ENCODE peak calls at places on chromosomes 13 and 19, in seven cellular contexts. One of them, this sample, is unnamed.

GRCh38 chr13:44158741-44159632 is 214.6 kb upstream of the SERP2 start:
- DNase-seq in AG09319: no peak
- DNase-seq in DMS53: no peak
- DNase-seq in AML-193: no peak
- DNase-seq in heart left ventricle: no peak
- DNase-seq in HEK293T: no peak
- DNase-seq in foreskin melanocyte: no peak
- DNase-seq in this sample: no peak

GRCh38 chr19:48965806-48966540 is 864 bp downstream of the FTL start:
- DNase-seq in AG09319: no peak
- DNase-seq in DMS53: peak
- DNase-seq in AML-193: peak
- DNase-seq in heart left ventricle: peak
- DNase-seq in HEK293T: peak
- DNase-seq in foreskin melanocyte: peak
- DNase-seq in this sample: peak

GRCh38 chr13:101415358-101416174 is 742 bp downstream of the NALCN start:
- DNase-seq in AG09319: no peak
- DNase-seq in DMS53: no peak
- DNase-seq in AML-193: no peak
- DNase-seq in heart left ventricle: peak
- DNase-seq in HEK293T: no peak
- DNase-seq in foreskin melanocyte: no peak
- DNase-seq in this sample: no peak

GRCh38 chr19:9934132-9934950 is 2.0 kb downstream of the OLFM2 start:
- DNase-seq in AG09319: no peak
- DNase-seq in DMS53: peak
- DNase-seq in AML-193: peak
- DNase-seq in heart left ventricle: peak
- DNase-seq in HEK293T: peak
- DNase-seq in foreskin melanocyte: peak
- DNase-seq in this sample: peak

GRCh38 chr13:28678809-28679208 is 19.9 kb downstream of the POMP start:
- DNase-seq in AG09319: no peak
- DNase-seq in DMS53: peak
- DNase-seq in AML-193: peak
- DNase-seq in heart left ventricle: no peak
- DNase-seq in HEK293T: no peak
- DNase-seq in foreskin melanocyte: no peak
- DNase-seq in this sample: no peak

GRCh38 chr13:41891119-41891518 is 69.8 kb downstream of the VWA8 start:
- DNase-seq in AG09319: no peak
- DNase-seq in DMS53: no peak
- DNase-seq in AML-193: no peak
- DNase-seq in heart left ventricle: no peak
- DNase-seq in HEK293T: no peak
- DNase-seq in foreskin melanocyte: no peak
- DNase-seq in this sample: no peak

GRCh38 chr13:32894589-32895001 is 121.6 kb upstream of the KL start:
- DNase-seq in AG09319: peak
- DNase-seq in DMS53: no peak
- DNase-seq in AML-193: peak
- DNase-seq in heart left ventricle: no peak
- DNase-seq in HEK293T: no peak
- DNase-seq in foreskin melanocyte: no peak
- DNase-seq in this sample: no peak

GRCh38 chr13:37364024-37364423 is 234.5 kb downstream of the POSTN start:
- DNase-seq in AG09319: no peak
- DNase-seq in DMS53: no peak
- DNase-seq in AML-193: no peak
- DNase-seq in heart left ventricle: no peak
- DNase-seq in HEK293T: no peak
- DNase-seq in foreskin melanocyte: no peak
- DNase-seq in this sample: no peak

GRCh38 chr19:34254552-34255432 is at the start of gene GARRE1:
- DNase-seq in AG09319: no peak
- DNase-seq in DMS53: peak
- DNase-seq in AML-193: no peak
- DNase-seq in heart left ventricle: peak
- DNase-seq in HEK293T: peak
- DNase-seq in foreskin melanocyte: no peak
- DNase-seq in this sample: peak

GRCh38 chr19:4487572-4487971 is 15.5 kb downstream of the HDGFL2 start:
- DNase-seq in AG09319: no peak
- DNase-seq in DMS53: no peak
- DNase-seq in AML-193: no peak
- DNase-seq in heart left ventricle: no peak
- DNase-seq in HEK293T: no peak
- DNase-seq in foreskin melanocyte: no peak
- DNase-seq in this sample: no peak

GRCh38 chr13:100566543-100566942 is 22.0 kb downstream of the GGACT start:
- DNase-seq in AG09319: no peak
- DNase-seq in DMS53: no peak
- DNase-seq in AML-193: no peak
- DNase-seq in heart left ventricle: no peak
- DNase-seq in HEK293T: no peak
- DNase-seq in foreskin melanocyte: no peak
- DNase-seq in this sample: no peak

GRCh38 chr13:102355251-102355650 is 46.6 kb downstream of the FGF14 start:
- DNase-seq in AG09319: no peak
- DNase-seq in DMS53: no peak
- DNase-seq in AML-193: no peak
- DNase-seq in heart left ventricle: no peak
- DNase-seq in HEK293T: no peak
- DNase-seq in foreskin melanocyte: no peak
- DNase-seq in this sample: no peak

GRCh38 chr19:54172764-54173699 is at the start of gene TMC4:
- DNase-seq in AG09319: no peak
- DNase-seq in DMS53: peak
- DNase-seq in AML-193: no peak
- DNase-seq in heart left ventricle: no peak
- DNase-seq in HEK293T: no peak
- DNase-seq in foreskin melanocyte: no peak
- DNase-seq in this sample: no peak

GRCh38 chr13:44853641-44854040 is 135.6 kb downstream of the NUFIP1 start:
- DNase-seq in AG09319: no peak
- DNase-seq in DMS53: peak
- DNase-seq in AML-193: no peak
- DNase-seq in heart left ventricle: no peak
- DNase-seq in HEK293T: no peak
- DNase-seq in foreskin melanocyte: no peak
- DNase-seq in this sample: no peak

GRCh38 chr19:43634877-43635560 is 4.6 kb downstream of the CADM4 start:
- DNase-seq in AG09319: no peak
- DNase-seq in DMS53: no peak
- DNase-seq in AML-193: no peak
- DNase-seq in heart left ventricle: no peak
- DNase-seq in HEK293T: no peak
- DNase-seq in foreskin melanocyte: peak
- DNase-seq in this sample: no peak

GRCh38 chr13:109533350-109533749 is 253.0 kb downstream of the IRS2 start:
- DNase-seq in AG09319: no peak
- DNase-seq in DMS53: no peak
- DNase-seq in AML-193: no peak
- DNase-seq in heart left ventricle: no peak
- DNase-seq in HEK293T: no peak
- DNase-seq in foreskin melanocyte: no peak
- DNase-seq in this sample: no peak

GRCh38 chr13:80084086-80084676 is 256.7 kb downstream of the SPRY2 start:
- DNase-seq in AG09319: peak
- DNase-seq in DMS53: peak
- DNase-seq in AML-193: no peak
- DNase-seq in heart left ventricle: no peak
- DNase-seq in HEK293T: peak
- DNase-seq in foreskin melanocyte: peak
- DNase-seq in this sample: no peak

GRCh38 chr19:14476663-14477401 is 1.7 kb upstream of the PTGER1 start:
- DNase-seq in AG09319: no peak
- DNase-seq in DMS53: peak
- DNase-seq in AML-193: peak
- DNase-seq in heart left ventricle: no peak
- DNase-seq in HEK293T: peak
- DNase-seq in foreskin melanocyte: no peak
- DNase-seq in this sample: no peak

GRCh38 chr19:54137913-54138776 is 583 bp downstream of the CNOT3 start:
- DNase-seq in AG09319: no peak
- DNase-seq in DMS53: peak
- DNase-seq in AML-193: no peak
- DNase-seq in heart left ventricle: no peak
- DNase-seq in HEK293T: no peak
- DNase-seq in foreskin melanocyte: no peak
- DNase-seq in this sample: peak

GRCh38 chr19:36687214-36688056 is at the start of gene ZNF567:
- DNase-seq in AG09319: peak
- DNase-seq in DMS53: peak
- DNase-seq in AML-193: peak
- DNase-seq in heart left ventricle: peak
- DNase-seq in HEK293T: peak
- DNase-seq in foreskin melanocyte: peak
- DNase-seq in this sample: peak

GRCh38 chr19:3272952-3273351 is 48.5 kb downstream of the CELF5 start:
- DNase-seq in AG09319: no peak
- DNase-seq in DMS53: no peak
- DNase-seq in AML-193: no peak
- DNase-seq in heart left ventricle: no peak
- DNase-seq in HEK293T: no peak
- DNase-seq in foreskin melanocyte: no peak
- DNase-seq in this sample: no peak

GRCh38 chr19:5553892-5554291 is 13.9 kb downstream of the TINCR start:
- DNase-seq in AG09319: no peak
- DNase-seq in DMS53: no peak
- DNase-seq in AML-193: no peak
- DNase-seq in heart left ventricle: no peak
- DNase-seq in HEK293T: no peak
- DNase-seq in foreskin melanocyte: no peak
- DNase-seq in this sample: no peak

GRCh38 chr13:51249767-51250741 is 27.9 kb downstream of the FAM124A start:
- DNase-seq in AG09319: no peak
- DNase-seq in DMS53: peak
- DNase-seq in AML-193: peak
- DNase-seq in heart left ventricle: no peak
- DNase-seq in HEK293T: peak
- DNase-seq in foreskin melanocyte: no peak
- DNase-seq in this sample: no peak

GRCh38 chr19:49512970-49513745 is 697 bp downstream of the FCGRT start:
- DNase-seq in AG09319: no peak
- DNase-seq in DMS53: peak
- DNase-seq in AML-193: no peak
- DNase-seq in heart left ventricle: peak
- DNase-seq in HEK293T: no peak
- DNase-seq in foreskin melanocyte: no peak
- DNase-seq in this sample: no peak

GRCh38 chr19:44282846-44283245 is 22.0 kb downstream of the ZNF235 start:
- DNase-seq in AG09319: no peak
- DNase-seq in DMS53: no peak
- DNase-seq in AML-193: no peak
- DNase-seq in heart left ventricle: no peak
- DNase-seq in HEK293T: no peak
- DNase-seq in foreskin melanocyte: no peak
- DNase-seq in this sample: no peak

GRCh38 chr19:54104998-54105715 is 2.5 kb downstream of the NDUFA3 start:
- DNase-seq in AG09319: no peak
- DNase-seq in DMS53: no peak
- DNase-seq in AML-193: no peak
- DNase-seq in heart left ventricle: no peak
- DNase-seq in HEK293T: no peak
- DNase-seq in foreskin melanocyte: no peak
- DNase-seq in this sample: no peak

GRCh38 chr19:7494416-7495098 is 5.7 kb upstream of the PEX11G start:
- DNase-seq in AG09319: no peak
- DNase-seq in DMS53: peak
- DNase-seq in AML-193: no peak
- DNase-seq in heart left ventricle: no peak
- DNase-seq in HEK293T: no peak
- DNase-seq in foreskin melanocyte: peak
- DNase-seq in this sample: no peak

GRCh38 chr19:4327252-4327876 is 11.3 kb downstream of the STAP2 start:
- DNase-seq in AG09319: no peak
- DNase-seq in DMS53: peak
- DNase-seq in AML-193: no peak
- DNase-seq in heart left ventricle: peak
- DNase-seq in HEK293T: peak
- DNase-seq in foreskin melanocyte: no peak
- DNase-seq in this sample: peak

This sample was measured in activated T-helper 9 cell treated with anti-CD3 and anti-CD28 coated beads, Interleukin-2, amount 50 U/mL, for 16 hours.